ENCODE peak calls at places on chromosomes 6 and 20, in five cellular contexts. D is GM12865, K is uterus, W is left lung, I is foreskin fibroblast. H is an unnamed sample.

GRCh38 chr6:42777126-42777822 is 4.6 kb upstream of the BICRAL start:
- DNase-seq in K (no peak), I (peak; percentile 41), D (peak; percentile 83), W (no peak), H (no peak)

GRCh38 chr6:138882369-138883017 is 86.6 kb downstream of the ECT2L start:
- DNase-seq in D (peak; percentile 80), K (no peak), W (no peak), I (no peak), H (no peak)

GRCh38 chr6:76490456-76490855 is 418.0 kb upstream of the IMPG1 start:
- DNase-seq in D (no peak), W (no peak), K (no peak), I (no peak), H (no peak)

GRCh38 chr20:61589055-61589385 is 337.0 kb downstream of the CDH4 start:
- DNase-seq in K (no peak), W (no peak), I (peak; percentile 69), D (no peak), H (peak; percentile 49)

GRCh38 chr20:7926767-7927166 is 13.5 kb downstream of the HAO1 start:
- DNase-seq in K (no peak), W (no peak), I (peak; percentile 42), D (peak; percentile 8), H (peak; percentile 26)

GRCh38 chr6:44062105-44062770 is 65.0 kb downstream of the MRPL14 start:
- DNase-seq in I (no peak), D (no peak), K (no peak), W (no peak), H (no peak)

GRCh38 chr20:41483553-41483930 is 116.9 kb upstream of the EMILIN3 start:
- DNase-seq in W (no peak), I (peak; percentile 31), D (no peak), K (no peak), H (no peak)

GRCh38 chr6:100462990-100463684 is 1.6 kb downstream of the SIM1 start:
- DNase-seq in D (no peak), W (no peak), I (no peak), K (no peak), H (no peak)

GRCh38 chr6:67606905-67607828 is 1027.9 kb upstream of the ADGRB3 start:
- DNase-seq in W (no peak), D (no peak), K (no peak), I (peak; percentile 42), H (no peak)

GRCh38 chr6:119283214-119283613 is 66.3 kb downstream of the MAN1A1 start:
- DNase-seq in K (no peak), I (no peak), W (no peak), D (no peak), H (no peak)

GRCh38 chr6:102118034-102118433 is 724.5 kb downstream of the GRIK2 start:
- DNase-seq in D (no peak), K (no peak), I (no peak), W (no peak), H (no peak)

GRCh38 chr20:40727960-40728359 is 38.9 kb upstream of the MAFB start:
- DNase-seq in I (no peak), K (no peak), W (no peak), D (no peak), H (no peak)

GRCh38 chr6:52020961-52021570 is 66.3 kb downstream of the PKHD1 start:
- DNase-seq in W (no peak), I (peak; percentile 7), D (peak; percentile 30), K (no peak), H (no peak)

GRCh38 chr6:147029923-147030322 is 174.3 kb upstream of the STXBP5 start:
- DNase-seq in W (no peak), I (no peak), D (no peak), K (no peak), H (no peak)

GRCh38 chr6:1759877-1760276 is 150.2 kb downstream of the FOXC1 start:
- DNase-seq in W (no peak), I (no peak), K (no peak), D (no peak), H (no peak)

GRCh38 chr20:16922834-16923233 is 174.7 kb downstream of the OTOR start:
- DNase-seq in W (no peak), D (no peak), I (peak; percentile 81), K (no peak), H (peak; percentile 63)

GRCh38 chr20:35635652-35636051 is 20.0 kb downstream of the SPAG4 start:
- DNase-seq in I (no peak), W (no peak), D (no peak), K (no peak), H (no peak)

GRCh38 chr6:18147616-18148015 is 7.3 kb downstream of the TPMT start:
- DNase-seq in K (no peak), I (no peak), W (no peak), D (no peak), H (no peak)

GRCh38 chr6:28368522-28368921 is 18.8 kb downstream of the ZKSCAN3 start:
- DNase-seq in K (no peak), D (peak; percentile 52), I (no peak), W (no peak), H (no peak)

GRCh38 chr20:59932616-59933295 is 681 bp downstream of the SYCP2 start:
- DNase-seq in K (peak; percentile 15), I (no peak), D (no peak), W (no peak), H (no peak)

GRCh38 chr6:3211681-3212080 is 15.8 kb downstream of the TUBB2B start:
- DNase-seq in D (no peak), K (no peak), W (no peak), I (no peak), H (no peak)

GRCh38 chr20:23928788-23929187 is 49.2 kb upstream of the CST5 start:
- DNase-seq in W (no peak), I (no peak), D (peak; percentile 4), K (no peak), H (no peak)

GRCh38 chr20:61748376-61748775 is 317.3 kb downstream of the TAF4 start:
- DNase-seq in I (peak; percentile 7), W (no peak), K (no peak), D (no peak), H (no peak)

GRCh38 chr20:46715292-46715756 is 5.9 kb downstream of the SLC2A10 start:
- DNase-seq in D (no peak), I (peak; percentile 42), W (no peak), K (peak; percentile 57), H (peak; percentile 40)

GRCh38 chr6:140441256-140441655 is 1066.8 kb upstream of the CITED2 start:
- DNase-seq in D (peak; percentile 41), K (peak; percentile 51), W (peak; percentile 44), I (peak; percentile 66), H (no peak)

GRCh38 chr6:133241088-133241900 is at the start of gene EYA4:
- DNase-seq in D (no peak), I (no peak), W (no peak), K (no peak), H (no peak)

GRCh38 chr6:127177030-127177928 is 58.8 kb downstream of the RSPO3 start:
- DNase-seq in D (no peak), I (peak; percentile 80), W (no peak), K (no peak), H (no peak)

GRCh38 chr6:36685926-36686667 is 7.6 kb downstream of the CDKN1A start:
- DNase-seq in W (peak; percentile 66), I (no peak), K (no peak), D (no peak), H (no peak)

GRCh38 chr6:27777614-27778355 is 134.4 kb downstream of the OR2B2 start:
- DNase-seq in K (no peak), W (no peak), I (no peak), D (peak; percentile 40), H (no peak)

GRCh38 chr6:127952831-127953230 is 52.0 kb upstream of the THEMIS start:
- DNase-seq in K (no peak), W (no peak), I (no peak), D (no peak), H (no peak)

GRCh38 chr6:66772785-66773184 is 1065.8 kb upstream of the EYS start:
- DNase-seq in I (peak; percentile 33), D (no peak), W (no peak), K (no peak), H (no peak)

GRCh38 chr20:3304456-3304855 is 65.5 kb upstream of the SLC4A11 start:
- DNase-seq in W (no peak), I (no peak), K (no peak), D (no peak), H (no peak)

GRCh38 chr6:143232849-143233248 is 172.2 kb downstream of the AIG1 start:
- DNase-seq in I (no peak), W (no peak), D (peak; percentile 64), K (no peak), H (no peak)

GRCh38 chr6:137488736-137489409 is 5.3 kb downstream of the OLIG3 start:
- DNase-seq in K (no peak), D (no peak), I (no peak), W (no peak), H (no peak)
- H3K4me3 ChIP-seq in K (no peak overlapping the region), D (no peak overlapping the region), I (no peak overlapping the region), W (no peak overlapping the region), H (no peak overlapping the region)

GRCh38 chr20:43583982-43584432 is 6.7 kb upstream of the IFT52 start:
- DNase-seq in K (peak; percentile 33), D (peak; percentile 45), W (peak; percentile 87), I (peak; percentile 94), H (peak; percentile 51)
- TF ChIP-seq CTCF in K (no peak), D (no peak), W (no peak), I (no peak), H (no peak)

GRCh38 chr6:41707565-41708200 is 27.7 kb downstream of the TFEB start:
- DNase-seq in D (peak; percentile 74), I (no peak), K (no peak), W (peak; percentile 66), H (no peak)
- H3K4me3 ChIP-seq in D (peak overlapping the region; percentile 64), I (no peak overlapping the region), K (no peak overlapping the region), W (no peak overlapping the region), H (no peak overlapping the region)

GRCh38 chr20:9838035-9838377 is 870 bp downstream of the PAK5 start:
- DNase-seq in W (no peak), I (no peak), D (no peak), K (no peak), H (no peak)

GRCh38 chr20:9838378-9839295 is at the start of gene PAK5:
- DNase-seq in W (peak; percentile 61), D (no peak), K (no peak), I (peak; percentile 4), H (no peak)

GRCh38 chr20:9837634-9838033 is 1.2 kb downstream of the PAK5 start:
- DNase-seq in I (no peak), K (no peak), W (no peak), D (no peak), H (no peak)

GRCh38 chr20:9831032-9831431 is 7.8 kb downstream of the PAK5 start:
- DNase-seq in I (no peak), K (no peak), W (no peak), D (no peak), H (no peak)

DNA sequence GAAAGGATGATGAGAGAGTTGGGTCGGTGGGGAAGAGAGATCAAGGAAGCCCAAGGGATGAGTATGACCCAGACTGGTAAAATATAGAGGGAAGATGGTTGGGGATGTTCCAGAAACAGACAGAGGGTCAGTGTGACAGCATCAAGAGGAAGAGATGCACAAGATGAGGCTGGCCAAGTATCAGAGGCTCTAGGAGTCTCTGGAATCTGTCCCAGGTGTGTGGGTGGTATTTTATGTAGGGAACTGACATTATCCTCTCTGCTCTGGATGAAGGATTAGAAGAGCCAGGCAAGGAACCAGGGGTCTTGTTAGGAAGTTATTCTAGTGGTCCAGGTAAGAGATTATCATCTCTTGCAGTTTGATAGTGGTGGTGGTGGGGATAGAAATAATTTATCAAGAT is 3.6 kb downstream of the PAK5 start:
- DNase-seq in W (no peak), D (no peak), K (no peak), I (no peak), H (no peak)
- TF ChIP-seq CTCF in W (no peak), D (no peak), K (no peak), I (no peak), H (no peak)

H was measured in HFF-Myc.